ENCODE peak calls at places on chromosomes 7 and 10, in five cellular contexts. F is tibial artery, V is neural progenitor cell, R is neural crest cell, A is cardiac fibroblast. U is an unnamed sample.

GRCh38 chr10:31554556-31554955 is 235.5 kb downstream of the ZEB1 start:
- DNase-seq in F (no peak), V (no peak), R (no peak), A (peak; percentile 63), U (no peak)

GRCh38 chr7:47812460-47813136 is 135.7 kb downstream of the PKD1L1 start:
- DNase-seq in F (peak; percentile 53), V (no peak), R (no peak), A (no peak), U (no peak)

GRCh38 chr7:7583731-7584130 is 17.0 kb downstream of the MIOS start:
- DNase-seq in F (no peak), V (no peak), R (no peak), A (no peak), U (no peak)

GRCh38 chr7:42982604-42983115 is 50.5 kb downstream of the MRPL32 start:
- DNase-seq in F (no peak), V (no peak), R (no peak), A (no peak), U (no peak)

GRCh38 chr7:158740657-158741293 is 36.2 kb upstream of the NCAPG2 start:
- DNase-seq in F (no peak), V (no peak), R (no peak), A (peak; percentile 90), U (no peak)

GRCh38 chr10:43249151-43249961 is 17.5 kb downstream of the RASGEF1A start:
- DNase-seq in F (peak; percentile 52), V (no peak), R (no peak), A (no peak), U (no peak)

GRCh38 chr10:94343159-94343558 is 19.6 kb downstream of the NOC3L start:
- DNase-seq in F (no peak), V (no peak), R (no peak), A (no peak), U (no peak)

GRCh38 chr10:117631276-117632151 is 89.0 kb downstream of the EMX2 start:
- DNase-seq in F (no peak), V (no peak), R (no peak), A (no peak), U (no peak)

GRCh38 chr10:102812213-102812876 is 24.9 kb downstream of the CYP17A1 start:
- DNase-seq in F (no peak), V (no peak), R (no peak), A (peak; percentile 25), U (no peak)

GRCh38 chr7:114488696-114489095 is 74.1 kb downstream of the FOXP2 start:
- DNase-seq in F (no peak), V (no peak), R (no peak), A (no peak), U (no peak)

GRCh38 chr10:35843524-35844171 is 201.6 kb upstream of the FZD8 start:
- DNase-seq in F (no peak), V (peak; percentile 21), R (no peak), A (peak; percentile 32), U (peak; percentile 24)

GRCh38 chr7:142943706-142944268 is 4.5 kb downstream of the LLCFC1 start:
- DNase-seq in F (no peak), V (no peak), R (no peak), A (no peak), U (no peak)

GRCh38 chr10:35027567-35027966 is 62.6 kb downstream of the CUL2 start:
- DNase-seq in F (no peak), V (no peak), R (no peak), A (peak; percentile 59), U (no peak)

GRCh38 chr7:133586253-133586652 is 333.4 kb downstream of the EXOC4 start:
- DNase-seq in F (no peak), V (no peak), R (no peak), A (no peak), U (no peak)
- TF ChIP-seq CTCF in F (no peak), V (no peak), R (no peak), A (no peak), U (no peak)

GRCh38 chr7:81769891-81770818 is at the start of gene HGF:
- DNase-seq in F (peak; percentile 83), V (peak; percentile 47), R (no peak), A (peak; percentile 95), U (peak; percentile 15)
- TF ChIP-seq CTCF in F (no peak), V (no peak), R (no peak), A (peak; percentile 20), U (no peak)

DNA sequence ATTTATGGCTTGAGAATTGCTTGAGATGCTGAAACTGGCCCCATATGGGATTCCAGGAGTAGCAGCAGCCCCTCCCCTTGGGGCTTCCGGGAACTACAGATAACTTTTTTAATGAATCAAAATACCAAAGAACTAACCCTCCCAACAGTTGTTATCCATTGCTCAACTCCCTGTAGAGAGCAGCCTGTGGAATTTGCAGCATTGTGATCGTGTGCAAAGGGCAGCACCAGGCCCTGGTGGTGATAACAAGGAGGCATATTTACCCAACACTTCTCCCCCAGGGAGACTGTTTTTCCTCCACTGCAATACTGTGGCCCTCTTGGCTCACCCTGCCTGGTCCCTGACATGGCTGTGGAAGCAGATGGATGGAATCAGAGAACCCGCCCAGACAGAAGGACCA is 196.2 kb downstream of the PLXNA4 start:
- DNase-seq in F (peak; percentile 75), V (peak; percentile 22), R (no peak), A (peak; percentile 98), U (no peak)
- TF ChIP-seq CTCF in F (no peak), V (no peak), R (no peak), A (no peak), U (no peak)

GRCh38 chr7:136071106-136071505 is 93.9 kb upstream of the MTPN start:
- DNase-seq in F (no peak), V (no peak), R (no peak), A (no peak), U (no peak)
- TF ChIP-seq CTCF in F (no peak), V (no peak), R (no peak), A (no peak), U (no peak)

GRCh38 chr10:68135922-68136718 is 26.8 kb downstream of the MYPN start:
- DNase-seq in F (no peak), V (no peak), R (no peak), A (peak; percentile 66), U (no peak)

GRCh38 chr10:68138526-68138925 is 29.2 kb downstream of the MYPN start:
- DNase-seq in F (no peak), V (no peak), R (no peak), A (no peak), U (no peak)

GRCh38 chr10:68135362-68135761 is 26.1 kb downstream of the MYPN start:
- DNase-seq in F (no peak), V (no peak), R (no peak), A (peak; percentile 61), U (no peak)

GRCh38 chr10:68139451-68140272 is 30.4 kb downstream of the MYPN start:
- DNase-seq in F (no peak), V (no peak), R (no peak), A (peak; percentile 39), U (no peak)

GRCh38 chr10:68137174-68137573 is 27.9 kb downstream of the MYPN start:
- DNase-seq in F (no peak), V (no peak), R (no peak), A (peak; percentile 6), U (no peak)
- TF ChIP-seq CTCF in F (no peak), V (no peak), R (no peak), A (no peak), U (no peak)

DNA sequence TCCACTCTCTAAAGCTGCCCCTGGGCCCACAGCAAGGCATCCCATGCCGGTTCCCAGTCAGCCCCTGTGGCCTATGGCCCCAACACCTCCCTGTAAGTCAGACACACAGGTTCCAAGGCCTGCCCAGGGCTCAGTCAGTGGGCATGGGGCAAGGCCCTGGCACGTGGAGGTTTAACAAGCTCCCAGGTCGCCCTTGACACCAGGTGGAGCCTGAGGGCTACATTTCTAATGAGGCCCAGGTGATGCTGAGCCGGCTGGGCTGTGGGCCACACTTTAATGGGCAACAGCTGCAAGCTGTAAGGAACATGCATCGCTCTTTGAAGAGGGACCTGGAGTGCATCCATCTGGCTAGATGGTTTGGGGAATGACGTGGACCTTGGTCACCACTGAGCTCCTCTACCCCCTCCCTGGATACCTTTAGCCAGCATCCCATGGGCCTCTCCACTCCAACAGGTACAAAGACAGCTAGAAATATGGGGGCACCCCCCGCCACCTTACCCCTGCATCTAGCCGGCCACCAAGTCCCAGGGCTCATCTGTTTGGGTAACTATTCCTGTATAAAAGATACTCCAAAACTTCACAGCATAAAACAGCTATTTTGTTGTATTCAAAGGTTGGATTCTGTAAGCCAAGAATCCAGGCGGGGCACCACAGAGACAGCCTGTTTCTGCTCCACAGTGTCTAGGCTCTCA is 122.5 kb downstream of the OAT start:
- DNase-seq in F (no peak), V (no peak), R (no peak), A (no peak), U (no peak)
- TF ChIP-seq CTCF in F (no peak), V (no peak), R (no peak), A (no peak), U (no peak)

DNA sequence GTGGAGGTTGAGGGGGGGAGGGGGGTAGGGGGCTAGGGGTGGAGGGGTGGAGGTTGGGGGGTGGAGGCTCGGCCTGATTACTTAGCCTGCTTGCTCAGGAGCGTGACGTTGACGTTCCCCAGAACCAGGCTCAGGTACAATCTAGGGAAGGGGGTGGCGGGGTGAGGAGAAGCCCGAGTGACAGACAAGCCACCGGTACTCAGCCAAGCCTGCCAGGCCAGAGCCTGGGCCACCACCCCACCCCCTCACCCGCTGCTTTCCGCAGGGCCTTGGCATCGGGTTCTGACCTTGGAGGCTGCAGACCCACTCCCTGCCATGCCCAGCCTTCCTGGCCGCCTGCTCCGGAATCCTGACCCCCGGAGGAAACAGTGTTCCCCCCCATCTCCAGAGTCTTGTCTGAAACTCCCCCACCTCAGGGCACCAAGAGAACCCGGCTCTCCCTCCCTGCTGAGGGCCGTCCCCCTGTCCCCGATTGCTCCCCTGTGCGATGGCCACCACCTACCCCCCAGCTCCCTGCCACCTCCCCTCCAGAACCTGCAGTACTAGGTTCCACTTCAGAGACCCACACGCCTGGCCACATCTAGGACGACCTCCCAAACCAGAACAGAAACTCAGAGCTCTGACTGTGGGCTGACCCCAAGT is 5.2 kb downstream of the TMEM120A start:
- DNase-seq in F (peak; percentile 84), V (no peak), R (no peak), A (no peak), U (no peak)
- TF ChIP-seq CTCF in F (no peak), V (no peak), R (no peak), A (no peak), U (no peak)

DNA sequence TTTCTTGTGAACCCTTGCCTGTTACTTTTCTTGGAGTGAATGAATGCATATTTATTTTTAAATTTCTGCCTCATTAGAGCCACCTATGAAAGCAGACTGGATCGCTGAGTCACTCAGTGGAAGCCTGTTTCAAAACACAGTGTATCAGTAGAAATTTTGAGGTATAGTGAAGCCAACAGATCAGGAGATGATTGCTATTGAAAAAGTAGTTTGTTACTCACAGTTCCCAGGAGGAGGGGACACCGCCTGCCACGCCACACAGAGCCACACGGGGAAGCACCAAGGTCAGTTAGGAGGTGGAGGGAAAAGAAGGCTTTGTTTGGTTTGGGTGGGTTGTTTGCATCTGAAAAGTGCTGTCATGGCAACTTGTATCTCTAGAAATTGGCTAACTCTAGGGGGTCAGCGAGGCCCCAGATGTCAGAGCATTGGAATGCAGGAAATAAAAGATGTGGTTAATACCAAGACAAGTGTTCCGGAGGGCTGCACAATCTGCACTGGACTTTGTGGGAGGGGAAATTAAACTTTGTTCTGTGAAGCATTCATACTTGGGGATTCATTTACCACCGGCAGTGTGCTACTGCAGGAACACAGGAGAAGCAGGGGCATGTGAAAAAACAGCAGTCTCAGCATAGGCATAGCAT is 106.4 kb upstream of the SDK1 start:
- DNase-seq in F (no peak), V (peak; percentile 77), R (peak; percentile 53), A (peak; percentile 91), U (no peak)
- TF ChIP-seq CTCF in F (no peak), V (peak; percentile 24), R (peak; percentile 54), A (peak; percentile 40), U (no peak)

GRCh38 chr7:101905203-101905865 is 87.9 kb downstream of the CUX1 start:
- DNase-seq in F (no peak), V (no peak), R (no peak), A (no peak), U (no peak)
- TF ChIP-seq CTCF in F (no peak), V (no peak), R (no peak), A (no peak), U (no peak)

U was measured in glutamatergic neuron.